ENCODE peak calls at places on chromosomes 16 and 17, in ten cellular contexts. I, V, N, Z, M, C, J, X, K and P are unnamed samples.

GRCh38 chr16:9296273-9296593 is 204.8 kb downstream of the HAPSTR1 start:
- DNase-seq in I (no peak), V (no peak), N (no peak), Z (no peak), M (no peak), C (no peak), J (no peak), X (no peak), K (no peak), P (no peak)

GRCh38 chr16:67673712-67674580 is 7.3 kb downstream of the C16orf86 start:
- DNase-seq in I (peak; percentile 93), V (no peak), N (no peak), Z (peak; percentile 42), M (no peak), C (no peak), J (no peak), X (no peak), K (peak; percentile 42), P (peak; percentile 72)

GRCh38 chr16:12379318-12379717 is 402.8 kb downstream of the SNX29 start:
- DNase-seq in I (no peak), V (no peak), N (no peak), Z (no peak), M (no peak), C (no peak), J (no peak), X (no peak), K (no peak), P (no peak)

GRCh38 chr17:22266231-22266630 is 573.9 kb downstream of the KCNJ18 start:
- DNase-seq in I (no peak), V (no peak), N (no peak), Z (no peak), M (no peak), C (no peak), J (no peak), X (no peak), K (no peak), P (no peak)

GRCh38 chr17:7882068-7882467 is 6.5 kb upstream of the CHD3 start:
- DNase-seq in I (peak; percentile 78), V (no peak), N (no peak), Z (no peak), M (no peak), C (no peak), J (no peak), X (no peak), K (no peak), P (no peak)

GRCh38 chr16:27503662-27504061 is 46.1 kb downstream of the GTF3C1 start:
- DNase-seq in I (no peak), V (no peak), N (no peak), Z (no peak), M (no peak), C (no peak), J (peak; percentile 77), X (no peak), K (no peak), P (peak; percentile 56)

GRCh38 chr17:81553616-81554181 is 1.5 kb upstream of the FAAP100 start:
- DNase-seq in I (no peak), V (no peak), N (no peak), Z (no peak), M (no peak), C (peak; percentile 84), J (peak; percentile 98), X (no peak), K (peak; percentile 95), P (peak; percentile 99)

GRCh38 chr16:10581507-10581906 is 1.1 kb upstream of the EMP2 start:
- DNase-seq in I (no peak), V (no peak), N (no peak), Z (no peak), M (no peak), C (no peak), J (no peak), X (no peak), K (peak; percentile 55), P (no peak)